ENCODE peak calls at places on chromosome 4, in five cellular contexts. One of them, this sample, is unnamed.

GRCh38 chr4:2796261-2797187 is 3.6 kb downstream of the SH3BP2 start:
- DNase-seq in psoas muscle: peak
- DNase-seq in left colon: peak
- DNase-seq in ascending aorta: peak
- DNase-seq in mesendoderm: no peak
- DNase-seq in this sample: no peak

GRCh38 chr4:87982446-87982845 is 6.9 kb downstream of the SPP1 start:
- DNase-seq in left colon: no peak
- DNase-seq in ascending aorta: no peak
- DNase-seq in mesendoderm: no peak
- DNase-seq in psoas muscle: no peak
- DNase-seq in this sample: no peak

GRCh38 chr4:157050561-157050960 is 25.4 kb upstream of the GLRB start:
- DNase-seq in ascending aorta: no peak
- DNase-seq in mesendoderm: peak
- DNase-seq in left colon: no peak
- DNase-seq in psoas muscle: no peak
- DNase-seq in this sample: no peak

GRCh38 chr4:3115637-3116300 is 41.3 kb downstream of the HTT start:
- DNase-seq in mesendoderm: no peak
- DNase-seq in psoas muscle: peak
- DNase-seq in left colon: no peak
- DNase-seq in ascending aorta: no peak
- DNase-seq in this sample: no peak

GRCh38 chr4:71187399-71188196 is 151.2 kb upstream of the SLC4A4 start:
- DNase-seq in psoas muscle: peak
- DNase-seq in ascending aorta: no peak
- DNase-seq in mesendoderm: peak
- DNase-seq in left colon: peak
- DNase-seq in this sample: no peak

GRCh38 chr4:102244878-102245535 is 100.3 kb downstream of the SLC39A8 start:
- DNase-seq in ascending aorta: no peak
- DNase-seq in mesendoderm: no peak
- DNase-seq in left colon: no peak
- DNase-seq in psoas muscle: no peak
- DNase-seq in this sample: no peak

GRCh38 chr4:109945056-109945455 is 32.4 kb downstream of the EGF start:
- DNase-seq in mesendoderm: no peak
- DNase-seq in ascending aorta: no peak
- DNase-seq in psoas muscle: no peak
- DNase-seq in left colon: no peak
- DNase-seq in this sample: no peak

GRCh38 chr4:139493176-139493575 is 39.3 kb downstream of the RAB33B start:
- DNase-seq in left colon: no peak
- DNase-seq in ascending aorta: no peak
- DNase-seq in mesendoderm: no peak
- DNase-seq in psoas muscle: no peak
- DNase-seq in this sample: no peak

GRCh38 chr4:38442073-38442788 is 221.8 kb upstream of the KLF3 start:
- DNase-seq in left colon: no peak
- DNase-seq in mesendoderm: no peak
- DNase-seq in psoas muscle: no peak
- DNase-seq in ascending aorta: no peak
- DNase-seq in this sample: no peak

GRCh38 chr4:157221895-157222763 is 1.6 kb downstream of the GRIA2 start:
- DNase-seq in ascending aorta: peak
- DNase-seq in psoas muscle: no peak
- DNase-seq in mesendoderm: peak
- DNase-seq in left colon: no peak
- DNase-seq in this sample: peak

GRCh38 chr4:41358626-41359025 is 101.9 kb downstream of the UCHL1 start:
- DNase-seq in left colon: no peak
- DNase-seq in psoas muscle: no peak
- DNase-seq in ascending aorta: no peak
- DNase-seq in mesendoderm: no peak
- DNase-seq in this sample: no peak

GRCh38 chr4:74133786-74134499 is 24.0 kb upstream of the MTHFD2L start:
- DNase-seq in left colon: peak
- DNase-seq in mesendoderm: peak
- DNase-seq in ascending aorta: peak
- DNase-seq in psoas muscle: peak
- DNase-seq in this sample: peak

GRCh38 chr4:142615324-142615665 is 230.8 kb downstream of the INPP4B start:
- DNase-seq in ascending aorta: no peak
- DNase-seq in psoas muscle: no peak
- DNase-seq in mesendoderm: peak
- DNase-seq in left colon: no peak
- DNase-seq in this sample: no peak

GRCh38 chr4:37591349-37591748 is 94.8 kb downstream of the RELL1 start:
- DNase-seq in ascending aorta: no peak
- DNase-seq in left colon: no peak
- DNase-seq in mesendoderm: no peak
- DNase-seq in psoas muscle: no peak
- DNase-seq in this sample: no peak

GRCh38 chr4:22514001-22514400 is 1.9 kb downstream of the ADGRA3 start:
- DNase-seq in left colon: no peak
- DNase-seq in mesendoderm: no peak
- DNase-seq in psoas muscle: no peak
- DNase-seq in ascending aorta: no peak
- DNase-seq in this sample: no peak

GRCh38 chr4:119025440-119025839 is 110.2 kb upstream of the MYOZ2 start:
- DNase-seq in psoas muscle: no peak
- DNase-seq in ascending aorta: peak
- DNase-seq in mesendoderm: peak
- DNase-seq in left colon: peak
- DNase-seq in this sample: no peak

GRCh38 chr4:10974371-10974770 is 289.8 kb upstream of the CLNK start:
- DNase-seq in left colon: no peak
- DNase-seq in mesendoderm: no peak
- DNase-seq in psoas muscle: no peak
- DNase-seq in ascending aorta: no peak
- DNase-seq in this sample: no peak

GRCh38 chr4:77795339-77795738 is 23.8 kb downstream of the CNOT6L start:
- DNase-seq in left colon: no peak
- DNase-seq in mesendoderm: no peak
- DNase-seq in ascending aorta: no peak
- DNase-seq in psoas muscle: no peak
- DNase-seq in this sample: no peak

This sample was measured in amygdala.